ENCODE peak calls at places on chromosomes 4 and X, in nine cellular contexts. N is H1, X is transverse colon, U is body of pancreas, R is uterus, Y is suprapubic skin, E is upper lobe of left lung, L is ovary, M is A549. I is an unnamed sample. For H3K4me1, the result is how much of the 10 kb centered on the place peaks cover.

GRCh38 chr4:74235135-74235534 is 73.1 kb upstream of the EPGN start:
- DNase-seq in N (no peak), X (no peak), U (no peak), R (no peak), Y (no peak), E (no peak), L (no peak), M (no peak), I (no peak)

GRCh38 chr4:120198411-120198810 is 131.8 kb upstream of the MAD2L1 start:
- DNase-seq in N (no peak), X (no peak), U (no peak), R (no peak), Y (no peak), E (no peak), L (no peak), M (no peak), I (no peak)

GRCh38 chrX:30065226-30065625 is 150.1 kb upstream of the MAGEB2 start:
- DNase-seq in N (no peak), X (no peak), U (no peak), R (no peak), Y (no peak), E (no peak), L (no peak), M (no peak), I (no peak)

GRCh38 chr4:74501579-74501978 is 56.6 kb downstream of the AREG start:
- DNase-seq in N (no peak), X (no peak), U (no peak), R (no peak), Y (no peak), E (no peak), L (no peak), M (no peak), I (no peak)

GRCh38 chr4:60890743-60891142 is 309.4 kb upstream of the ADGRL3 start:
- DNase-seq in N (no peak), X (no peak), U (no peak), R (no peak), Y (no peak), E (no peak), L (no peak), M (no peak), I (no peak)

GRCh38 chr4:70715097-70715496 is 6.7 kb upstream of the RUFY3 start:
- DNase-seq in N (no peak), X (no peak), U (no peak), R (no peak), Y (no peak), E (no peak), L (no peak), M (no peak), I (no peak)

GRCh38 chrX:104695593-104695992 is 129.6 kb downstream of the IL1RAPL2 start:
- DNase-seq in N (no peak), X (no peak), U (no peak), R (no peak), Y (no peak), E (no peak), L (no peak), M (no peak), I (no peak)

GRCh38 chr4:146121757-146122156 is 53.8 kb upstream of the LSM6 start:
- DNase-seq in N (no peak), X (no peak), U (no peak), R (no peak), Y (no peak), E (no peak), L (no peak), M (no peak), I (no peak)

GRCh38 chrX:9310596-9310995 is 154.3 kb upstream of the TBL1X start:
- DNase-seq in N (no peak), X (no peak), U (no peak), R (no peak), Y (no peak), E (no peak), L (no peak), M (peak), I (no peak)

GRCh38 chrX:19121466-19121865 is 802 bp downstream of the ADGRG2 start:
- DNase-seq in N (no peak), X (no peak), U (no peak), R (no peak), Y (no peak), E (no peak), L (no peak), M (no peak), I (no peak)

GRCh38 chr4:7803371-7803770 is 136.3 kb downstream of the AFAP1 start:
- DNase-seq in N (no peak), X (no peak), U (no peak), R (no peak), Y (peak), E (no peak), L (no peak), M (no peak), I (no peak)
- H3K4me1 ChIP-seq in N (under half), X (under half), U (under half), R (under half), Y (under half), E (under half), L (under half), M (half or more), I (under half)

DNA sequence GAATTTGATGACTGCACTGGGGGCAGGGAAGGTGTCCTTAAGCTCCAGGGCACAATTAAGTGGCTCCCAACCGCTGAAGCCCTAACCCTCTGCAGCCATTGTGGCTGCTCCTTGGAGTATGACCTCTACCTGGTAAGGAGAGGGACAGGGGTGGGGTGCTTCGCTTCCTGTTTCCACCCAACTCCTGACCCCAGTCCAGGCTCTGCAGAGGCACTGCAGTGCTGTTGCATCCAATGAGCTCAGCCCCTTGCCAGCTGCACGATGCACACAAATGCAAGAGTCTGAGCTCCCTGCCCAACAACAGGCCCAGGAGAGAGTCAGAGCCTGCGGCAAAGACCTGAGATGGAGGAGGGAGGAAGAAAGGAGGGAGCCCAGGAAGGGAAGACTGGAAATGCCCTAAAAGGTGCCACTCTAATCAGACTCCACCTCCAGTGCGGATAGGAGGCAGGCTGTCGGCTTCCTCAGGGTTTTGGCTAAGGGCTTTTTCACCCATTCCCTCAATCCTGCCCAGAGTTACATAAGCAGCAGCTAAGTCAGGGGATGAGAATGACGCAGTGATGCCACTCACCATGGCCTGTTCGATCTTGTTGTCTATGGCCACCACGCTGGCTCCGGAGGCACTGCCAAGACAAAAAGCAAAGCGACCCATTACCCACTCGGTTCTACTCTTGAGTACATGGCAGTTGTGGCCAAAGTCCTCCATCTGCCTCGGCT is 60.1 kb downstream of the TSC22D3 start:
- DNase-seq in N (no peak), X (peak), U (no peak), R (no peak), Y (no peak), E (no peak), L (no peak), M (no peak), I (no peak)
- TF ChIP-seq POLR2A in N (no peak), X (peak), U (peak), R (no peak), Y (no peak), E (no peak), L (no peak), M (no peak), I (peak)

GRCh38 chr4:67714955-67715354 is 14.0 kb upstream of the UBA6 start:
- DNase-seq in N (no peak), X (no peak), U (no peak), R (no peak), Y (no peak), E (no peak), L (no peak), M (no peak), I (no peak)

GRCh38 chr4:67712650-67713530 is 11.9 kb upstream of the UBA6 start:
- DNase-seq in N (no peak), X (no peak), U (no peak), R (no peak), Y (no peak), E (no peak), L (no peak), M (no peak), I (no peak)

GRCh38 chr4:67714248-67714583 is 13.3 kb upstream of the UBA6 start:
- DNase-seq in N (no peak), X (no peak), U (no peak), R (no peak), Y (no peak), E (no peak), L (no peak), M (peak), I (no peak)

GRCh38 chr4:67713531-67714247 is 12.7 kb upstream of the UBA6 start:
- DNase-seq in N (no peak), X (no peak), U (no peak), R (no peak), Y (no peak), E (no peak), L (no peak), M (peak), I (no peak)

DNA sequence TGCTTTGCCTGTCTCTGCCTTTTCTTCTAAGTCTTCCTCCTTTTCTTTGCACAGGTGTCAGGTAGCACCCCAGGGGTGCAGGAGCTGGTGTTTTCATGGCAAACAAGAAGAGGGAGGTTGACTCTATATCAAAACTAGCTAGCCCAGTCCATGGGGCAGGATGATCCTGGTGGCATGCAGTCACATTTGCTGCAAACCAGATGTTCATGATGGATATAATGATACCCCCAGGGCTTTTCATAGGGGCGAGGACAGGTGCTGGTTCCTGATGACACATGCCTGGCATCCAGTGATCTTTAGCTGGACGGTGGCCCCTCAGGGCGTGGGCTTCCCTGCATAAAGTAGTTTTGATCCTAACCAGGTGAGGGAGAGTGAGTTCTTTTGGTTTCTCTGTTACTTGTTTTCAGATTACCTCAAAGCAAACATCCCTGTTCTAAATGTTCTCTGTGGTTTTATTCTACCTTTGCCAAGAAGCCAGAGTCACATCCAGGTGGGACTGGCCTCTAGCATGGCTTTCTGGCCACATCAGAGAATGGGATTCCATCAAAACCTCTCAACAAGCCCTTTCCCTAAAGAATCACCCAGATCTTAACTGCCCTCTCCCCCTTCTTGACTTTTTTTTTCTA is 11.2 kb upstream of the UBA6 start:
- DNase-seq in N (no peak), X (no peak), U (no peak), R (no peak), Y (no peak), E (no peak), L (no peak), M (no peak), I (no peak)
- H3K4me1 ChIP-seq in N (under half), X (under half), U (under half), R (under half), Y (under half), E (under half), L (under half), M (under half), I (under half)

GRCh38 chr4:139815646-139816601 is 150.3 kb downstream of the MGST2 start:
- DNase-seq in N (no peak), X (peak), U (no peak), R (peak), Y (no peak), E (no peak), L (peak), M (peak), I (peak)
- TF ChIP-seq POLR2A in N (peak), X (no peak), U (no peak), R (no peak), Y (no peak), E (no peak), L (peak), M (no peak), I (no peak)

GRCh38 chr4:13642576-13642975 is 15.1 kb upstream of the BOD1L1 start:
- DNase-seq in N (no peak), X (no peak), U (peak), R (peak), Y (no peak), E (no peak), L (peak), M (no peak), I (no peak)
- H3K4me1 ChIP-seq in N (under half), X (under half), U (under half), R (under half), Y (under half), E (under half), L (under half), M (under half), I (under half)

GRCh38 chrX:77785746-77786548 is at the start of gene ATRX:
- DNase-seq in N (peak), X (peak), U (peak), R (peak), Y (peak), E (peak), L (peak), M (peak), I (peak)
- TF ChIP-seq POLR2A in N (peak), X (peak), U (peak), R (peak), Y (peak), E (peak), L (no peak), M (peak), I (peak)

DNA sequence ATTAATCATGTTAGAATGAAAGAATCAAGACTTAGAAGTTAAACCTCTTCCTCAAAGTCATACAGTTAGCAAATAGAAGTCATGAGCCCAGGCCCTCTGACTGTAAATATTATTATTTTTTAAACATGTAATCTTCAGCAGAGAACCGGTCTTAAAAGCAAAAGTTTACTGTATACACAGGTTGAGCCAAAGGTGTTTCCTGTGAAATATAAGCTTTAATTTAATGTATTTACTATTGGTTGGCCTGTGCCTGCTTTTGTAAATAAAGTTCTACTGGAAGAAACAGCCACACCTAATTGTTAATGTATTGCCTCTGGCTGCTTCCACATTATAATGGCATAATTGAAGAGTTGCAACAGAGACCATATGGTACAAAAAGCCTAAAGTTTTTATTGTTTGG is 61.1 kb upstream of the PRDM8 start:
- DNase-seq in N (no peak), X (no peak), U (no peak), R (no peak), Y (no peak), E (no peak), L (no peak), M (no peak), I (no peak)
- H3K4me1 ChIP-seq in N (under half), X (under half), U (under half), R (under half), Y (under half), E (under half), L (under half), M (under half), I (under half)

DNA sequence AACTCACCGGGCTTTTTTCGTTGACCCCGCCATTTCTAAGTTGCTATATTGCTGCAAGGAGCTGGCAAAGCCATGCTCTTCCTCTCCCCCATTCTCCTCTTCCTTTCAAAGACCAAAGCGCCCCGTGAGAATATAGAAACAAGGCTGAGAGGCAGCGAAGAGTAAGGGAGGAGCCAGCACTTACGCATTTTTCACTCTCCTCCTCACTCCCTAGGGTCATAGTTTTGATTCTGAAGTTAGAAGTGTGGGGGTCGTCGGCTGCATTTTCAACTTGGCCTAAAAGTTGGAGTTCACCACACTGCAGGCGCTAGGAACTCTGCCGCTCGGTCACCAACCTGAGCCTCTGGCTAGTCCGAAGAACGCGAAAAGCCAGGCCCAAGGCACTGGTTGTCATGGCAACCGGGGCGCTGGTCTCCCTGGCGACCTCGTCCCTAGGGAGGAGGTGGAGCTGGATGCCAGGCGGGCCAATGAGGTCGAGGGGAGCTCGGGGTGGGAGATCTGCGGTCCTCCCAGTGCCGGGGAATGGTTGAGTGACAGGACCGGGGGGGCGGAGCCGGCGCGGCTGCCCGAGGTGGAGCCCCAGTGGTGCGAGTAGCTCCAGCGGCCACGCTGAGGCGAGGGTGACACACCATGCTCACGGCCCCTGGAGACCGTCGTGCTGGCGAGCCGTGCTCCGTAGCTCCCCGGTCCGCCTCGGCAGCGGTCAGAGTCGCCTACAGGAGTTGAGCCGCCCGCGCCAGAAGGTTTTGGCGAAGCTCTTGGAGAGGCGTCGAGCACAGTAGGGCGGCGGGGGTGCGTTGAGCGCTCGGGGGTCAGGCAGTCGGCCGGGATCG is at the start of gene PTPN13:
- DNase-seq in N (peak), X (peak), U (peak), R (peak), Y (peak), E (peak), L (peak), M (peak), I (peak)
- TF ChIP-seq POLR2A in N (peak), X (peak), U (peak), R (peak), Y (peak), E (peak), L (peak), M (peak), I (peak)

DNA sequence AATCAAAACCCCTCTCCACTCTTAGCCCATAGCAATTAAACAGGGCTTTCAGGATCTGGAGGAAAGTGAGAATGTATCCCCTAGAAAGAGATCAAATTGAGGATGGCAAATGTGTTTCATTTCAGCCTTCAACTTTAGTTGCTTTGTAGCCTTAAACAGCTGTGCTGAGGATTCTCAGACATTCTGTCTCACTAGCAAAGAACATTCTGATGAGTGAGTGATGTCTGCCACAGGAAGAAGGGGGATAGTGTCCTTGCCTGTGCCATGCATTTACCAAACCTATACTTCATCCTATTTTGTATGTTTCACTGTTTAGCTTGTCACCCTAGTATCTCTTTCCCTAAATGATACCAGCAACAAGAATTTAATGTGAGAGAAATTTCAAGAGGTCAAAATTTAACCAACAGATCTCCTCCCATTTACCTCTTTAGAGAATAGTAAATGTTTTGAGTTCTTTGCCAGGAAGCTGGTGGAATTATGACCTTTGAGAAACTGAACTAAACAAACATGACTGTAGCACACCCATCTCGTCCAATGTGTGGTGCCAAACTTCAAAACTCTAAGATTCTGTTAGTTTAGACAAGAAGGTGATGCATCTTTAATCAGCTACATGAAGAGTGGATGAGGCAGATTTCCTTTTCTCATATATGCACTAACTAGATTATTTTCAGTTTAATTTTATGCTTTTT is 165.6 kb downstream of the PALLD start:
- DNase-seq in N (no peak), X (no peak), U (no peak), R (no peak), Y (no peak), E (no peak), L (no peak), M (peak), I (no peak)
- H3K4me1 ChIP-seq in N (under half), X (half or more), U (under half), R (under half), Y (under half), E (under half), L (under half), M (half or more), I (under half)

GRCh38 chrX:123990602-123991001 is 29.1 kb downstream of the STAG2 start:
- DNase-seq in N (no peak), X (no peak), U (no peak), R (no peak), Y (no peak), E (no peak), L (no peak), M (no peak), I (no peak)

GRCh38 chrX:123989235-123989634 is 27.7 kb downstream of the STAG2 start:
- DNase-seq in N (no peak), X (no peak), U (no peak), R (no peak), Y (no peak), E (no peak), L (no peak), M (no peak), I (no peak)

GRCh38 chrX:123990169-123990568 is 28.7 kb downstream of the STAG2 start:
- DNase-seq in N (no peak), X (no peak), U (no peak), R (no peak), Y (no peak), E (no peak), L (no peak), M (no peak), I (no peak)

GRCh38 chrX:123986377-123986776 is 24.9 kb downstream of the STAG2 start:
- DNase-seq in N (no peak), X (no peak), U (no peak), R (no peak), Y (no peak), E (no peak), L (no peak), M (no peak), I (no peak)

GRCh38 chrX:123988423-123989116 is 27.1 kb downstream of the STAG2 start:
- DNase-seq in N (no peak), X (no peak), U (no peak), R (no peak), Y (no peak), E (no peak), L (no peak), M (no peak), I (no peak)
- TF ChIP-seq POLR2A in N (no peak), X (no peak), U (no peak), R (no peak), Y (no peak), E (no peak), L (no peak), M (no peak), I (no peak)